ENCODE peak calls at places on chromosomes 13 and 19, in five cellular contexts. P, R, G, D and I are unnamed samples.

GRCh38 chr19:50039968-50040367 is 14.2 kb downstream of the ZNF473 start:
- DNase-seq in P (no peak), R (peak), G (no peak), D (no peak), I (no peak)

GRCh38 chr13:45872574-45872973 is 21.0 kb upstream of the SIAH3 start:
- DNase-seq in P (no peak), R (no peak), G (no peak), D (no peak), I (no peak)

GRCh38 chr13:97237388-97237787 is 15.3 kb downstream of the MBNL2 start:
- DNase-seq in P (no peak), R (no peak), G (no peak), D (no peak), I (no peak)

GRCh38 chr19:15113245-15114152 is 6.3 kb downstream of the SYDE1 start:
- DNase-seq in P (no peak), R (no peak), G (no peak), D (no peak), I (no peak)

GRCh38 chr13:100473087-100473486 is 115.5 kb downstream of the GGACT start:
- DNase-seq in P (no peak), R (no peak), G (no peak), D (no peak), I (no peak)

GRCh38 chr13:67135356-67135755 is 94.8 kb downstream of the PCDH9 start:
- DNase-seq in P (no peak), R (no peak), G (no peak), D (no peak), I (no peak)

GRCh38 chr13:73399347-73400216 is 340.8 kb downstream of the KLF5 start:
- DNase-seq in P (no peak), R (peak), G (peak), D (no peak), I (peak)

GRCh38 chr19:1241417-1242095 is at the start of gene ATP5F1D:
- DNase-seq in P (peak), R (peak), G (peak), D (peak), I (peak)

GRCh38 chr19:58261968-58262921 is 16.5 kb upstream of the ZNF8 start:
- DNase-seq in P (no peak), R (no peak), G (no peak), D (no peak), I (peak)

GRCh38 chr19:55345818-55346724 is 6.4 kb downstream of the KMT5C start:
- DNase-seq in P (no peak), R (no peak), G (no peak), D (no peak), I (no peak)

GRCh38 chr13:27448308-27448707 is 2.1 kb downstream of the MTIF3 start:
- DNase-seq in P (no peak), R (no peak), G (no peak), D (no peak), I (no peak)

GRCh38 chr19:39602224-39602623 is at the start of gene LGALS13:
- DNase-seq in P (no peak), R (no peak), G (peak), D (no peak), I (no peak)

GRCh38 chr19:18392417-18392816 is 5.0 kb downstream of the LRRC25 start:
- DNase-seq in P (no peak), R (no peak), G (no peak), D (peak), I (no peak)

GRCh38 chr19:39408392-39409206 is 2.0 kb downstream of the ZFP36 start:
- DNase-seq in P (peak), R (peak), G (peak), D (no peak), I (peak)